ENCODE peak calls at places on chromosomes 11 and 22, in nine cellular contexts. J is upper lobe of right lung, B is WTC11, T is body of pancreas, V is RWPE2, A is mammary epithelial cell, R is IMR-90, P is esophagus squamous epithelium, S is AG10803. U is an unnamed sample.

GRCh38 chr22:24402460-24403192 is 24.8 kb upstream of the ADORA2A start:
- DNase-seq in J (no peak), B (no peak), T (peak), V (no peak), A (peak), R (peak), P (no peak), S (peak), U (no peak)

GRCh38 chr22:27987557-27987956 is 68.5 kb upstream of the PITPNB start:
- DNase-seq in J (no peak), B (no peak), T (no peak), V (no peak), A (no peak), R (peak), P (no peak), S (peak), U (no peak)

GRCh38 chr22:39139933-39140332 is 12.5 kb downstream of the CBX7 start:
- DNase-seq in J (no peak), B (no peak), T (no peak), V (no peak), A (no peak), R (no peak), P (no peak), S (no peak), U (no peak)

GRCh38 chr22:39960791-39961746 is 872 bp downstream of the TMA7B start:
- DNase-seq in J (no peak), B (no peak), T (no peak), V (no peak), A (peak), R (peak), P (no peak), S (peak), U (no peak)

GRCh38 chr22:19275919-19276600 is 15.5 kb downstream of the CLTCL1 start:
- DNase-seq in J (no peak), B (no peak), T (no peak), V (no peak), A (no peak), R (no peak), P (no peak), S (no peak), U (no peak)

GRCh38 chr11:71483689-71484088 is 30.7 kb downstream of the NADSYN1 start:
- DNase-seq in J (no peak), B (no peak), T (no peak), V (peak), A (no peak), R (no peak), P (no peak), S (no peak), U (no peak)

GRCh38 chr11:6617315-6617781 is 1.9 kb downstream of the TPP1 start:
- DNase-seq in J (no peak), B (no peak), T (no peak), V (peak), A (no peak), R (no peak), P (no peak), S (no peak), U (no peak)

GRCh38 chr11:67113231-67113721 is 5.8 kb upstream of the KDM2A start:
- DNase-seq in J (peak), B (no peak), T (no peak), V (no peak), A (no peak), R (no peak), P (no peak), S (no peak), U (no peak)

GRCh38 chr11:1921576-1922141 is 2.2 kb downstream of the TNNT3 start:
- DNase-seq in J (no peak), B (no peak), T (no peak), V (peak), A (no peak), R (no peak), P (no peak), S (peak), U (no peak)

GRCh38 chr11:14380947-14381555 is 22.1 kb upstream of the RRAS2 start:
- DNase-seq in J (peak), B (peak), T (peak), V (no peak), A (peak), R (peak), P (no peak), S (peak), U (peak)

GRCh38 chr22:36117053-36117554 is 43.5 kb downstream of the APOL3 start:
- DNase-seq in J (no peak), B (no peak), T (no peak), V (no peak), A (no peak), R (no peak), P (no peak), S (no peak), U (no peak)

GRCh38 chr22:36355362-36355761 is 32.4 kb downstream of the MYH9 start:
- DNase-seq in J (no peak), B (no peak), T (no peak), V (no peak), A (no peak), R (peak), P (no peak), S (peak), U (no peak)

GRCh38 chr11:69012092-69013008 is 696 bp downstream of the MRGPRF start:
- DNase-seq in J (no peak), B (no peak), T (no peak), V (no peak), A (no peak), R (peak), P (no peak), S (peak), U (peak)

GRCh38 chr22:46007848-46008261 is 30.9 kb upstream of the WNT7B start:
- DNase-seq in J (peak), B (no peak), T (peak), V (peak), A (peak), R (peak), P (no peak), S (peak), U (peak)

GRCh38 chr11:45022294-45023064 is 71.8 kb upstream of the TP53I11 start:
- DNase-seq in J (no peak), B (no peak), T (no peak), V (no peak), A (no peak), R (peak), P (no peak), S (peak), U (no peak)

GRCh38 chr11:133904818-133905515 is 51.8 kb downstream of the IGSF9B start:
- DNase-seq in J (peak), B (no peak), T (no peak), V (peak), A (no peak), R (no peak), P (no peak), S (no peak), U (peak)

GRCh38 chr22:32281092-32281491 is 25.9 kb upstream of the SLC5A4 start:
- DNase-seq in J (no peak), B (no peak), T (no peak), V (peak), A (peak), R (no peak), P (no peak), S (peak), U (no peak)

GRCh38 chr11:32939866-32940265 is 47.3 kb downstream of the QSER1 start:
- DNase-seq in J (no peak), B (no peak), T (no peak), V (no peak), A (no peak), R (no peak), P (no peak), S (no peak), U (no peak)

GRCh38 chr11:121936781-121937447 is 179.1 kb downstream of the BLID start:
- DNase-seq in J (no peak), B (no peak), T (no peak), V (no peak), A (peak), R (peak), P (no peak), S (peak), U (no peak)

GRCh38 chr11:55726715-55727324 is 46.4 kb upstream of the OR5D13 start:
- DNase-seq in J (no peak), B (peak), T (no peak), V (no peak), A (no peak), R (no peak), P (no peak), S (no peak), U (no peak)

GRCh38 chr11:47330002-47330911 is 22.2 kb downstream of the MYBPC3 start:
- DNase-seq in J (no peak), B (no peak), T (no peak), V (no peak), A (no peak), R (peak), P (no peak), S (no peak), U (peak)

GRCh38 chr22:22884888-22885840 is 2.5 kb upstream of the IGLL5 start:
- DNase-seq in J (no peak), B (no peak), T (no peak), V (no peak), A (no peak), R (no peak), P (no peak), S (no peak), U (no peak)

GRCh38 chr11:93287434-93287833 is 43.1 kb upstream of the DEUP1 start:
- DNase-seq in J (no peak), B (no peak), T (no peak), V (no peak), A (no peak), R (no peak), P (no peak), S (no peak), U (no peak)

GRCh38 chr22:37731804-37732471 is 35.1 kb downstream of the TRIOBP start:
- DNase-seq in J (no peak), B (no peak), T (no peak), V (no peak), A (no peak), R (no peak), P (no peak), S (no peak), U (no peak)

GRCh38 chr22:39643311-39644083 is 72.9 kb downstream of the CACNA1I start:
- DNase-seq in J (no peak), B (no peak), T (no peak), V (no peak), A (no peak), R (peak), P (no peak), S (no peak), U (no peak)

GRCh38 chr11:65891180-65892136 is 985 bp downstream of the CCDC85B start:
- DNase-seq in J (no peak), B (peak), T (no peak), V (no peak), A (no peak), R (no peak), P (no peak), S (no peak), U (peak)

GRCh38 chr11:6333112-6333511 is 12.8 kb upstream of the CAVIN3 start:
- DNase-seq in J (no peak), B (no peak), T (no peak), V (no peak), A (no peak), R (peak), P (no peak), S (peak), U (no peak)

GRCh38 chr11:114075891-114076441 is 16.5 kb downstream of the ZBTB16 start:
- DNase-seq in J (no peak), B (peak), T (no peak), V (no peak), A (no peak), R (peak), P (no peak), S (peak), U (no peak)

GRCh38 chr11:116515666-116516184 is 257.1 kb downstream of the BUD13 start:
- DNase-seq in J (no peak), B (no peak), T (no peak), V (no peak), A (no peak), R (no peak), P (no peak), S (no peak), U (no peak)

GRCh38 chr11:35343033-35343598 is 76.2 kb downstream of the SLC1A2 start:
- DNase-seq in J (no peak), B (no peak), T (no peak), V (no peak), A (no peak), R (no peak), P (no peak), S (no peak), U (no peak)

GRCh38 chr11:112797653-112798293 is 163.4 kb upstream of the NCAM1 start:
- DNase-seq in J (no peak), B (peak), T (no peak), V (no peak), A (peak), R (no peak), P (no peak), S (peak), U (no peak)

GRCh38 chr22:27809700-27810365 is 8.3 kb upstream of the MN1 start:
- DNase-seq in J (no peak), B (no peak), T (no peak), V (no peak), A (no peak), R (no peak), P (no peak), S (no peak), U (no peak)

GRCh38 chr11:14454861-14455632 is 44.6 kb downstream of the COPB1 start:
- DNase-seq in J (no peak), B (no peak), T (no peak), V (no peak), A (no peak), R (peak), P (no peak), S (peak), U (no peak)

DNA sequence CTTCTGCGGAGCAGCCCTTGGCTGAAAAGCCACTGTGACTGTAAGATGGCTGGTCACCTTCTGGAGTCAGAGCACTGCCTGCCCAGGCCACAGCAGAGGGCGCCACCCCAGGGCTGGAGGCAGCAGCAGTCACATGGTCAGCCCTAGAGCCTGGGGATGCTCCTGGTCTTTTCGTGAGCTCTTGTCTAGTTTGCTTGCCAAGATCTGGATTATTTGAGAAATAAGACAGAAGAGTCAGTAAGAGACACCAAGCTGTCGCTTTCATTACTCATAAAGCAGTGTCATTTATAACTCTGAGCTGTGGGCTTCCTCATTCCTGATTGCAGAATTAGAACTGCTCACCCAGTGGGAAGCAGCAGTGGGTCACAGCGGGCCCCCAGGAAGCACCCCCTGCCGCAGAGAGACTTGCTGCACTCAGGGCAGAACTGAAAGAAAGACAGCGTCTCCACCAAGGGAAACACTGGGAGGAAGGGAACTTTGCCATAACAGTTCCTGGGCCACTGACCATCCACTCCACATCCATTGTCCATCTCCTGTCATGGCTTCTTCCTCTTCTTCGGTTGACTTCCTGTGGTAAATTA is 56.7 kb downstream of the PPP6R2 start:
- DNase-seq in J (no peak), B (peak), T (peak), V (no peak), A (no peak), R (no peak), P (no peak), S (peak), U (peak)
- TF ChIP-seq CTCF in J (peak), B (no peak), T (peak), V (peak), A (peak), R (peak), P (peak), S (peak), U (peak)

DNA sequence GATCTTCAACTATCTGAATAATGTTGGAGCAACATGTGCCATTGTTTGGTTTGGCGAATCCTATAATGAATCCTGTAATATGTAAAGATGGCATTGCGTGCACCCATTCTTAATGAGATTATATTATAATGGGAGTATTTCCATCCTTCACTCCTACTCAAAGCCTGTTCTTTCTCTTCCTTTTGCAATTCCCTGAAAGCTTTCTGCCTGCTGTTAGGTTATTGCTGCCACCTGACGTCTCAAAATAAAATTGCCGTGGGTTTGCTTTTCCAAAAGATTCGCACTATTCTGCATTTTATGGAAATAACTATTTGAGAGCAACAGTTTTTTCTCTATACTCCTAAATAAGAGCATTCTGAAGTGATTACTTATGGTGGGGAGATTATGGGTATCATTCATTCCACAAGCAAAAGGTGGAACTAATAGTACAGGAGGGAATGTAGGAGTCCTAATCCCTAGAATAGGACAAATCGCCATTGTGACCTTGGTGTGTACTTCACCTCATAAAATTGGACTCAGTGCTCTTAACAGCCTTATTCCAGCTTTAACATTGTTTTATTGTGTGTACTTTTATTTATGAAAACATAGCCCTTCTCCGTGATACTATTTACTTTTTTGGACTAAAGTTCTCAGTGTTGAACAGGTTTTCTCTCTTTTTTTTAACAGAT is 69.6 kb upstream of the ALKBH3 start:
- DNase-seq in J (no peak), B (no peak), T (no peak), V (no peak), A (no peak), R (no peak), P (no peak), S (no peak), U (no peak)
- TF ChIP-seq CTCF in J (no peak), B (no peak), T (no peak), V (no peak), A (no peak), R (peak), P (no peak), S (peak), U (no peak)

DNA sequence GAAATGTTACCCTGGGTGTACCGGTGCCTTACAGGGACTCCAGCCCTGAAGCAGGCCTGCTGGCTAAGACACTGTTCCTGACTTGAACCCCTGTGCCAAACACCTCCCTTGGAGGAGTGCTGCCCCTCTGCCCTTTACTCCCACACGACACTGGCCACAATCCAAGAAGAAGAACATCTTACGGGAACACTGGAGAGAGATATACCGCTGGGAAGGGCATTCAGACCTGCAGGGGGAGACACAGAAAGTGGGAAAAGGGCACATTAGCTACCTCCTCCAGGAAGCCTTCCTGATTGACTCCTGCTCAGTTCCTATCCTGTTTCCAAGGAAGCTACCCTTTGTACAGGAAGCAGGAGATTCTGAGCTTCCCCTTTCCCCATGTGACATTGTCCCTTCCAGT is 18.7 kb downstream of the TMPRSS13 start:
- DNase-seq in J (no peak), B (no peak), T (no peak), V (peak), A (no peak), R (no peak), P (no peak), S (no peak), U (no peak)
- TF ChIP-seq CTCF in J (no peak), B (no peak), T (no peak), V (no peak), A (no peak), R (no peak), P (no peak), S (no peak), U (no peak)

GRCh38 chr11:29435421-29435820 is 581.4 kb downstream of the KCNA4 start:
- DNase-seq in J (no peak), B (no peak), T (no peak), V (no peak), A (no peak), R (peak), P (no peak), S (no peak), U (no peak)

GRCh38 chr11:29438815-29439214 is 578.0 kb downstream of the KCNA4 start:
- DNase-seq in J (no peak), B (no peak), T (no peak), V (no peak), A (no peak), R (no peak), P (no peak), S (no peak), U (no peak)

DNA sequence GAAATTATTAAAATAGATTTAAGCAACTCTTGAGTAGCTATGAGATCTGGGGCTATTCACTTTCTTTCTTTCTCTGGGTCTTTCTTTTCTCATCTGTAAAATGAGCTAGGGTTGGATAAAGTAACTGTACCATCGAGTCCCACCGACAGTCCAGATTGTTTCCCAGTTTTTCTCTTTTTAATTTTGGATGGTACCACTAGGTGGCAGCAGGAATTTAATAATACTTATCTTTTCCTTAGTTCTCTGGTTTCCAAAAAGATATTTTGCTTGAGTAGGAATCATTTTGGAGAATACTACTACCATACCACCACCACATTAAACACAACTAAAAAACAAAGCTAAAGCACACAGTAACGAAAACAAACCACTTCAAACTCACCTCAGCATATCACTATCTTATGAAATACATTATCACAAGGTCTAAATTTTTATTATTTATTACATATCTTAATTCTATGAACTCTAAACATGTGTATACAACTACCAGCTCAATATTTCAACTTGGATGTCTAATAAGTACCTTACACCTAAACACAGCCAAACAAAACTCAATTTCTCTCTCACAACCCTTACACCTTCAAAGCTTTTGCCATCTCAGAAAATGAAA is 584.0 kb downstream of the KCNA4 start:
- DNase-seq in J (no peak), B (no peak), T (no peak), V (no peak), A (peak), R (peak), P (no peak), S (peak), U (no peak)
- TF ChIP-seq CTCF in J (peak), B (peak), T (peak), V (peak), A (peak), R (peak), P (no peak), S (peak), U (peak)

U was measured in lower lobe of right lung.